ENCODE peak calls at places on chromosomes 5 and 9, in eight cellular contexts. R is tibial nerve, B is hepatocyte, Q is astrocyte, W is esophagus squamous epithelium, T is A673, D is Peyer's patch, U is endodermal cell. V is an unnamed sample.

GRCh38 chr9:129320575-129321311 is 142.7 kb upstream of the IER5L start:
- DNase-seq in B (peak), D (peak), Q (peak), W (no peak), U (peak), T (peak), R (peak), V (peak)

GRCh38 chr9:104367507-104367906 is 136.6 kb upstream of the OR13F1 start:
- DNase-seq in B (no peak), T (no peak), U (no peak), W (no peak), Q (no peak), R (no peak), D (no peak), V (no peak)

GRCh38 chr5:154265197-154265578 is 74.7 kb downstream of the GALNT10 start:
- DNase-seq in W (no peak), T (no peak), B (no peak), Q (no peak), U (no peak), D (no peak), R (no peak), V (no peak)

GRCh38 chr9:123550797-123551196 is 194.8 kb downstream of the CRB2 start:
- DNase-seq in T (peak), R (no peak), U (peak), Q (no peak), W (no peak), D (no peak), B (no peak), V (no peak)

GRCh38 chr5:93620487-93621339 is 37.7 kb downstream of the NR2F1 start:
- DNase-seq in B (peak), D (peak), Q (peak), W (no peak), T (peak), R (peak), U (peak), V (no peak)

GRCh38 chr9:129336601-129337286 is 158.7 kb upstream of the IER5L start:
- DNase-seq in U (peak), T (peak), W (no peak), B (peak), D (peak), Q (peak), R (no peak), V (no peak)

GRCh38 chr5:78779771-78780616 is 131.4 kb upstream of the LHFPL2 start:
- DNase-seq in T (peak), R (no peak), D (no peak), B (no peak), W (no peak), Q (peak), U (no peak), V (no peak)

GRCh38 chr9:105656131-105656921 is 5.9 kb upstream of the TAL2 start:
- DNase-seq in W (no peak), T (peak), U (peak), R (no peak), B (peak), Q (no peak), D (peak), V (no peak)

GRCh38 chr5:158953929-158954534 is 145.7 kb downstream of the EBF1 start:
- DNase-seq in U (no peak), W (no peak), Q (no peak), R (no peak), B (no peak), D (peak), T (no peak), V (no peak)

GRCh38 chr5:57441557-57441956 is 41.1 kb downstream of the ACTBL2 start:
- DNase-seq in D (no peak), W (no peak), R (no peak), T (peak), U (no peak), Q (peak), B (peak), V (no peak)

GRCh38 chr9:93197670-93198069 is 13.7 kb downstream of the WNK2 start:
- DNase-seq in R (no peak), W (no peak), D (no peak), Q (no peak), B (no peak), T (no peak), U (no peak), V (no peak)

GRCh38 chr9:87855061-87855460 is 27.6 kb upstream of the SPATA31E1 start:
- DNase-seq in D (no peak), W (no peak), Q (no peak), U (peak), T (no peak), B (no peak), R (no peak), V (no peak)

GRCh38 chr9:38090170-38090569 is 21.1 kb upstream of the SHB start:
- DNase-seq in W (no peak), D (no peak), Q (no peak), U (peak), T (no peak), B (no peak), R (no peak), V (no peak)

GRCh38 chr5:36035696-36036095 is 31.0 kb downstream of the UGT3A2 start:
- DNase-seq in W (no peak), Q (no peak), D (no peak), R (no peak), T (no peak), U (no peak), B (no peak), V (no peak)

GRCh38 chr9:83538172-83538889 is at the start of gene FRMD3:
- DNase-seq in R (peak), Q (peak), D (peak), U (peak), T (peak), W (no peak), B (peak), V (peak)

GRCh38 chr9:7691909-7692308 is 107.7 kb downstream of the DMAC1 start:
- DNase-seq in Q (no peak), T (no peak), U (no peak), R (no peak), W (no peak), B (no peak), D (no peak), V (no peak)

GRCh38 chr5:20555034-20555433 is 567.0 kb upstream of the CDH18 start:
- DNase-seq in D (no peak), U (no peak), R (no peak), W (no peak), B (no peak), T (no peak), Q (no peak), V (no peak)

GRCh38 chr5:155729684-155730059 is 597.3 kb upstream of the SGCD start:
- DNase-seq in D (no peak), B (peak), W (no peak), Q (no peak), R (no peak), T (peak), U (peak), V (no peak)

GRCh38 chr9:16626577-16627130 is 243.8 kb downstream of the BNC2 start:
- DNase-seq in Q (peak), R (no peak), W (no peak), T (no peak), U (peak), D (no peak), B (peak), V (peak)

GRCh38 chr5:154196955-154197652 is 6.6 kb downstream of the GALNT10 start:
- DNase-seq in T (peak), R (no peak), Q (peak), D (no peak), U (no peak), W (no peak), B (peak), V (no peak)

GRCh38 chr5:174317261-174317894 is 271.9 kb downstream of the NSG2 start:
- DNase-seq in T (peak), U (peak), Q (peak), B (peak), D (peak), R (no peak), W (no peak), V (peak)

GRCh38 chr9:16082796-16083195 is 530.0 kb downstream of the CCDC171 start:
- DNase-seq in T (no peak), R (no peak), Q (no peak), W (no peak), U (no peak), D (no peak), B (no peak), V (no peak)

GRCh38 chr5:172380261-172380991 is 73.9 kb downstream of the SH3PXD2B start:
- DNase-seq in R (no peak), D (no peak), B (no peak), T (no peak), U (no peak), Q (no peak), W (no peak), V (no peak)

GRCh38 chr5:127358274-127358673 is 67.7 kb downstream of the MEGF10 start:
- DNase-seq in D (no peak), B (no peak), T (peak), U (no peak), R (no peak), Q (peak), W (no peak), V (no peak)

GRCh38 chr9:38649731-38650363 is 29.5 kb upstream of the ANKRD18A start:
- DNase-seq in B (no peak), Q (no peak), U (no peak), T (no peak), W (no peak), D (no peak), R (no peak), V (no peak)

GRCh38 chr5:78377056-78377717 is 16.8 kb downstream of the SCAMP1 start:
- DNase-seq in Q (peak), B (no peak), R (no peak), T (no peak), W (no peak), U (no peak), D (no peak), V (peak)

GRCh38 chr9:134177624-134178393 is 13.4 kb upstream of the RNU6ATAC start:
- DNase-seq in R (no peak), D (no peak), U (no peak), W (no peak), B (no peak), Q (no peak), T (no peak), V (no peak)

GRCh38 chr5:61183538-61183937 is 21.3 kb upstream of the SMIM15 start:
- DNase-seq in T (no peak), B (no peak), R (no peak), U (no peak), W (no peak), D (no peak), Q (no peak), V (no peak)

GRCh38 chr5:104179057-104179456 is 616.5 kb upstream of the NUDT12 start:
- DNase-seq in T (peak), W (no peak), B (peak), R (no peak), D (peak), Q (peak), U (peak), V (no peak)

GRCh38 chr5:173412566-173412965 is 84.4 kb upstream of the STC2 start:
- DNase-seq in Q (peak), B (no peak), D (no peak), W (no peak), R (no peak), U (no peak), T (no peak), V (no peak)

DNA sequence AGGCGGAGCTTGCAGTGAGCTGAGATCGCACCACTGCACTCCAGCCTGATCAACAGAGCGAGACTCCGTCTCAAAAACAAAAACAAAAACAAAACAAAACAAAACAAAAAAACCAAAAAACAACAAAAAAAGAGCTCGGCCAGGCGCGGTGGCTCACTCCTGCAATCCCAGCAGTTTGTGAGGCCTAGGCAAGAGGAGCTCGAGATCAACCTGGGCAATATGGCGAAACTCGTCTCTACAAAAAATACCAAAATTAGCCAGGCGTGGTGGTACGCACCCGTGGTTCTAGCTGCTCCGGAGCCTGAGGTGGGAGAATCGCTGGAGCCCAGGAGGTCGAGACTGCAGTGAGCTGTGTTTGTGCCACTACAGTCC is 20.2 kb downstream of the TRIM7 start:
- DNase-seq in W (no peak), T (no peak), Q (no peak), B (no peak), D (no peak), R (no peak), U (no peak), V (no peak)
- H3K4me3 ChIP-seq in W (peak), T (peak), Q (peak), B (no peak), D (peak), R (peak), U (peak), V (peak)

DNA sequence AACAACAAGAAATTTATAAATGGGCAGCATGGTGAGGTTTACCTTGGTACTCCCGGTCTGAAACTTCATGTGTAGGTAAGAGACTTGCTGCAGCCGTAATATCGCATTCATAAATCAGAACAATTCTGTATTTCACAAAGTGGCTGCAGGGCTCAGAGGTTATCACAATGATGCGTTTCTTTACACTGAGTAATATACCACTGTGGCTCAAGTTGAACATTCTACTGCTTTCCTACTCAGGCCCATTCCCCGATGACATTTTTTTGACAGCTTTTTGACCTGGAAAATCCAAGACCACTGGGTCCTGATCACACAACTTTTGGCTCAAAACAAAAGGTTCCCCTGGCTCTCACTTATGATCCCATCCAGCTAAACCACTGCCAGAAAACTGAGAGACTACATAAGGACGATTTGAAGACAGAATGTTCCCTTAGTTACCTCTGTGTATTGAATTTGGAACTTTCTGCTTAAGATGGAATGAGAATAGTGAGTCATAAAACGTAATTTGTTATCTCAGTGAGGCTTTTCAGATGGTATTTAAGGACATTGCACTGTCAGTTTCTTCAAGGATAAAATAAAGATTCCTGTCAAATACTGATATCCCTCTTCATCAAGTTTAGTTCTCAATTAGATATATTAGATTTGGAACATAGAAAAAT is 78.1 kb upstream of the FBXL7 start:
- DNase-seq in Q (peak), U (no peak), T (no peak), B (no peak), W (no peak), D (no peak), R (no peak), V (no peak)
- H3K27ac ChIP-seq in Q (no peak), U (no peak), T (no peak), B (peak), W (peak), D (no peak), R (peak), V (no peak)

DNA sequence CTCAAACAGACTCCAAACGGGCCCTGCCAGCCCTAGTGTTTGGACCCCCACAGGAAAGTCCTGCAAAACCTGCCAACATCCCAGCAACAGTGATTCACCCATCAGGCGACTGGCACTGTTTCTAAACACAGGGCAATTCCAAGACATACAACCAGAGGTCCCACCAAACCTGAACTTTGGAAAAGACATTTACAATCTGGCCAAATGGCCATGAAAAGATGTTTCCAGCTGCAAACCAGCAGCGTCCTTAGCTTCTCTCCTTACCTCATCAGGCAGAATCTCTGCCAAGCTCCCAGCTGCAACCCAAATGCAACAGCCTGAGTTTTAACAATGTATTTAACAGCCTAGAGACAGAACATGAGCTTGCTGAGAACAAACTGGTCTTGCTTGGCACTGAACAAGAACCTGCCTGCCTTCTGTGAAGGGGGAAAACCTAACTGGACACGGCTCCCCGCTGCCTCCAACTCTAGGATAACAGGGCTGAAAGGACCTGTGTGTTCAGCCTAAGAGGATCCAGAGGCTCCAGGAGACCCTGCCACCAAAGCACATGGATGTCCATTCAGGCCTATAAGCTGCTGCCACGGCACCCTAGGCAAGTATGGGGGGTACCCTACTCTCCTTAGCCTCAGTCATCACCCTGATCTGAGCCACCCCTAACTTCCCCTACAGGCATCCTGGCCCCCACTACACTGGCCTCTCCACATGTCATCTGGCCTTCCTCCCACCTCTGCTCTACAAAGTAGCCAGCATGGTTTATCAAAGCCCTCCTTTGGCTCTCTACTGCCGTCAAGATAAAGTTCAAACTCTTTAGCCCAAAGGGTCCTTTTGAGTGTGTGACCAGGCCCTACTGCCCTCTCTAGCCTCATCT is 5.6 kb downstream of the P4HA2 start:
- DNase-seq in Q (peak), T (no peak), R (peak), B (peak), D (no peak), W (no peak), U (no peak), V (peak)
- TF ChIP-seq CTCF in Q (no peak), T (no peak), R (peak), B (peak), D (no peak), W (no peak), U (no peak), V (peak)

DNA sequence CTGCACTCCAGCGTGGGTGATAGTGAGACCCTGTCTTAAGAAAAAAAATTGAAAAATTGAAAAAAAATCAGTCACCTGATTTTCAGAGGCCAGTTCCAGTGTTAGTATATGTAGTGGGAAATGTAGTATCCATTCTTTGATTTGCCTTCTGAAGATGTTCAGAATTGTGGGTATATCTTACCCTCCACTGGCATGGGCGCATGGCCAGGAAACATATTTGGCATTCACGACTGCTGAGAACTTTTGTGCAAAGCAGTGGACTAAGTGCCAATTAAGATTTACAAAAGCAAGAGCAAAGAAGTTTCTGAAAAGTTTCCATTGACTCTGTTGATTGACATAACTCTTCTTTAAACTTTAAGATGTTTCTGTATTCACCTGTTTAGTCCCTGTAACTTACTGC is 2.4 kb downstream of the CAVIN4 start:
- DNase-seq in Q (no peak), W (no peak), D (no peak), B (no peak), T (no peak), U (no peak), R (no peak), V (no peak)
- H3K4me3 ChIP-seq in Q (no peak), W (no peak), D (no peak), B (no peak), T (no peak), U (no peak), R (no peak), V (no peak)

GRCh38 chr9:135563858-135564257 is 2.3 kb downstream of the PAEP start:
- DNase-seq in U (peak), Q (no peak), T (no peak), B (no peak), R (no peak), D (peak), W (no peak), V (no peak)
- H3K27ac ChIP-seq in U (no peak), Q (no peak), T (no peak), B (no peak), R (no peak), D (no peak), W (no peak), V (no peak)

GRCh38 chr5:43227655-43228054 is 35.6 kb downstream of the NIM1K start:
- DNase-seq in Q (peak), U (no peak), B (peak), W (no peak), R (no peak), T (peak), D (no peak), V (no peak)

GRCh38 chr5:43236633-43237355 is 44.8 kb downstream of the NIM1K start:
- DNase-seq in W (no peak), T (no peak), D (no peak), U (no peak), Q (no peak), R (no peak), B (no peak), V (no peak)

GRCh38 chr5:43233946-43234345 is 41.9 kb downstream of the NIM1K start:
- DNase-seq in U (no peak), W (no peak), Q (no peak), B (no peak), T (no peak), D (no peak), R (no peak), V (no peak)

GRCh38 chr5:43232943-43233833 is 41.2 kb downstream of the NIM1K start:
- DNase-seq in T (no peak), U (no peak), W (no peak), Q (no peak), B (no peak), R (no peak), D (no peak), V (no peak)

DNA sequence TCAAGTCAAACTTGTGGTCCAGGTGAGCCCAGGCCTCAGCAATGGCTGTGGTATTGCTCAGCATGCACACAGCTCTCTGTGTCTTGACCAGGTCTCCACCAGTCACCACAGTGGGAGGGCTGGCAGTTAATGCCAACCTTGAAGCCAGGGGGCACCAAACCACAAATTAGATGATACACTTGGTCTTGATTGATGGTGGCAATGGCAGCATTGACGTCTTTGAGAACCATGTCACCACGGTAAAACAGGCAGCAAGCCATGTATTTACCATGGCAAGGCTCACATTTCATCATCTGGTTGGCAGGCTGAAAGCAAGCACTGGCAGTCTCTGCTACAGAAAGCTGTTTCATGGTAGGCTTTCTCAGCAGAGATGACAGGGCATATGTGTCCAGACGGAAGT is 40.0 kb downstream of the NIM1K start:
- DNase-seq in W (no peak), U (peak), B (no peak), R (no peak), T (peak), Q (no peak), D (no peak), V (no peak)
- TF ChIP-seq CTCF in W (no peak), U (peak), B (no peak), R (no peak), T (peak), Q (no peak), D (peak), V (no peak)

V was measured in ascending aorta.